ENCODE peak calls at places on chromosomes 7 and 10, in five cellular contexts. One of them, this sample, is unnamed.

GRCh38 chr7:47685712-47686376 is 103.9 kb upstream of the TNS3 start:
- DNase-seq in HepG2: no peak
- DNase-seq in K562: peak; percentile 12
- DNase-seq in GM12878: no peak
- DNase-seq in H1: no peak
- DNase-seq in this sample: no peak

GRCh38 chr10:69057261-69057950 is 30.5 kb upstream of the SRGN start:
- DNase-seq in K562: no peak
- DNase-seq in GM12878: no peak
- DNase-seq in HepG2: peak; percentile 27
- DNase-seq in H1: peak; percentile 47
- DNase-seq in this sample: no peak

GRCh38 chr7:36749282-36749960 is 25.1 kb upstream of the AOAH start:
- DNase-seq in GM12878: no peak
- DNase-seq in H1: no peak
- DNase-seq in K562: no peak
- DNase-seq in HepG2: no peak
- DNase-seq in this sample: peak; percentile 29

GRCh38 chr7:145143690-145144089 is 307.8 kb upstream of the TPK1 start:
- DNase-seq in HepG2: no peak
- DNase-seq in GM12878: no peak
- DNase-seq in H1: no peak
- DNase-seq in K562: no peak
- DNase-seq in this sample: no peak

GRCh38 chr10:47095211-47095610 is 184.0 kb downstream of the PTPN20 start:
- DNase-seq in H1: no peak
- DNase-seq in HepG2: no peak
- DNase-seq in K562: no peak
- DNase-seq in GM12878: no peak
- DNase-seq in this sample: no peak

GRCh38 chr10:14074062-14074884 is 256.5 kb downstream of the FRMD4A start:
- DNase-seq in HepG2: peak; percentile 27
- DNase-seq in GM12878: no peak
- DNase-seq in K562: no peak
- DNase-seq in H1: no peak
- DNase-seq in this sample: peak; percentile 65

GRCh38 chr10:90865400-90865799 is 6.4 kb upstream of the RPP30 start:
- DNase-seq in GM12878: no peak
- DNase-seq in HepG2: no peak
- DNase-seq in H1: no peak
- DNase-seq in K562: no peak
- DNase-seq in this sample: no peak

GRCh38 chr7:131501930-131502685 is 54.3 kb downstream of the PODXL start:
- DNase-seq in HepG2: no peak
- DNase-seq in H1: no peak
- DNase-seq in K562: no peak
- DNase-seq in GM12878: no peak
- DNase-seq in this sample: no peak

GRCh38 chr7:27992092-27992491 is 188.5 kb downstream of the JAZF1 start:
- DNase-seq in H1: no peak
- DNase-seq in HepG2: no peak
- DNase-seq in GM12878: no peak
- DNase-seq in K562: no peak
- DNase-seq in this sample: no peak

GRCh38 chr7:47227762-47228177 is 354.1 kb downstream of the TNS3 start:
- DNase-seq in GM12878: peak; percentile 46
- DNase-seq in K562: peak; percentile 51
- DNase-seq in HepG2: no peak
- DNase-seq in H1: no peak
- DNase-seq in this sample: no peak

GRCh38 chr7:20064974-20065862 is 152.0 kb downstream of the MACC1 start:
- DNase-seq in HepG2: no peak
- DNase-seq in H1: no peak
- DNase-seq in GM12878: peak; percentile 57
- DNase-seq in K562: no peak
- DNase-seq in this sample: no peak

GRCh38 chr7:39458346-39458745 is 107.9 kb upstream of the YAE1 start:
- DNase-seq in GM12878: no peak
- DNase-seq in H1: no peak
- DNase-seq in K562: peak; percentile 32
- DNase-seq in HepG2: no peak
- DNase-seq in this sample: no peak

GRCh38 chr7:81812514-81813472 is 42.9 kb upstream of the HGF start:
- DNase-seq in H1: no peak
- DNase-seq in K562: no peak
- DNase-seq in GM12878: no peak
- DNase-seq in HepG2: no peak
- DNase-seq in this sample: no peak

GRCh38 chr7:101124376-101125056 is 2.4 kb upstream of the SERPINE1 start:
- DNase-seq in HepG2: peak; percentile 84
- DNase-seq in GM12878: no peak
- DNase-seq in H1: no peak
- DNase-seq in K562: no peak
- DNase-seq in this sample: peak; percentile 86

GRCh38 chr7:51354897-51355296 is 38.3 kb upstream of the COBL start:
- DNase-seq in H1: peak; percentile 68
- DNase-seq in HepG2: no peak
- DNase-seq in GM12878: no peak
- DNase-seq in K562: peak; percentile 14
- DNase-seq in this sample: no peak

GRCh38 chr10:87038286-87038717 is 18.2 kb downstream of the FAM25A start:
- DNase-seq in K562: no peak
- DNase-seq in H1: no peak
- DNase-seq in HepG2: no peak
- DNase-seq in GM12878: no peak
- DNase-seq in this sample: no peak

GRCh38 chr10:110056822-110057221 is 49.0 kb downstream of the ADD3 start:
- DNase-seq in H1: no peak
- DNase-seq in HepG2: no peak
- DNase-seq in K562: no peak
- DNase-seq in GM12878: no peak
- DNase-seq in this sample: no peak

GRCh38 chr7:157429001-157429679 is 92.3 kb downstream of the DNAJB6 start:
- DNase-seq in GM12878: no peak
- DNase-seq in HepG2: no peak
- DNase-seq in K562: no peak
- DNase-seq in H1: no peak
- DNase-seq in this sample: no peak

GRCh38 chr7:100132697-100133137 is 6.0 kb downstream of the MBLAC1 start:
- DNase-seq in GM12878: no peak
- DNase-seq in HepG2: peak; percentile 57
- DNase-seq in H1: peak; percentile 81
- DNase-seq in K562: peak; percentile 82
- DNase-seq in this sample: peak; percentile 74

GRCh38 chr7:151655555-151655954 is 135.9 kb upstream of the RHEB start:
- DNase-seq in GM12878: no peak
- DNase-seq in H1: no peak
- DNase-seq in K562: no peak
- DNase-seq in HepG2: no peak
- DNase-seq in this sample: no peak

GRCh38 chr7:102300643-102301211 is 14.1 kb downstream of the SH2B2 start:
- DNase-seq in H1: peak; percentile 94
- DNase-seq in K562: no peak
- DNase-seq in HepG2: no peak
- DNase-seq in GM12878: no peak
- DNase-seq in this sample: no peak

GRCh38 chr7:115005942-115006341 is 84.0 kb downstream of the MDFIC start:
- DNase-seq in HepG2: peak; percentile 33
- DNase-seq in H1: peak; percentile 70
- DNase-seq in K562: no peak
- DNase-seq in GM12878: no peak
- DNase-seq in this sample: no peak

GRCh38 chr10:84365339-84365881 is 37.0 kb downstream of the CCSER2 start:
- DNase-seq in HepG2: no peak
- DNase-seq in H1: no peak
- DNase-seq in K562: no peak
- DNase-seq in GM12878: no peak
- DNase-seq in this sample: no peak

GRCh38 chr10:106401161-106401560 is 763.3 kb downstream of the SORCS1 start:
- DNase-seq in HepG2: no peak
- DNase-seq in H1: no peak
- DNase-seq in K562: no peak
- DNase-seq in GM12878: no peak
- DNase-seq in this sample: no peak

GRCh38 chr10:83654689-83655088 is 484.6 kb upstream of the GHITM start:
- DNase-seq in GM12878: no peak
- DNase-seq in K562: no peak
- DNase-seq in HepG2: no peak
- DNase-seq in H1: no peak
- DNase-seq in this sample: no peak

GRCh38 chr10:15052121-15052520 is 8.4 kb downstream of the OLAH start:
- DNase-seq in H1: no peak
- DNase-seq in HepG2: no peak
- DNase-seq in GM12878: no peak
- DNase-seq in K562: no peak
- DNase-seq in this sample: no peak

GRCh38 chr10:79145517-79146470 is 77.0 kb downstream of the ZMIZ1 start:
- DNase-seq in K562: peak; percentile 53
- DNase-seq in GM12878: no peak
- DNase-seq in H1: no peak
- DNase-seq in HepG2: no peak
- DNase-seq in this sample: no peak

GRCh38 chr7:19117870-19118608 is 603 bp upstream of the TWIST1 start:
- DNase-seq in HepG2: no peak
- DNase-seq in GM12878: no peak
- DNase-seq in K562: no peak
- DNase-seq in H1: peak; percentile 62
- DNase-seq in this sample: no peak

GRCh38 chr10:62696798-62697197 is 107.7 kb upstream of the ADO start:
- DNase-seq in K562: no peak
- DNase-seq in HepG2: no peak
- DNase-seq in GM12878: no peak
- DNase-seq in H1: no peak
- DNase-seq in this sample: no peak

GRCh38 chr10:124122211-124122610 is 28.8 kb upstream of the CHST15 start:
- DNase-seq in K562: no peak
- DNase-seq in HepG2: no peak
- DNase-seq in H1: no peak
- DNase-seq in GM12878: no peak
- DNase-seq in this sample: no peak

GRCh38 chr10:132904169-132904813 is 38.1 kb downstream of the CFAP46 start:
- DNase-seq in K562: peak; percentile 62
- DNase-seq in H1: peak; percentile 83
- DNase-seq in HepG2: peak; percentile 39
- DNase-seq in GM12878: no peak
- DNase-seq in this sample: peak; percentile 46

GRCh38 chr10:1074748-1075358 is 18.7 kb downstream of the WDR37 start:
- DNase-seq in HepG2: no peak
- DNase-seq in H1: peak; percentile 37
- DNase-seq in GM12878: no peak
- DNase-seq in K562: no peak
- DNase-seq in this sample: peak; percentile 31

DNA sequence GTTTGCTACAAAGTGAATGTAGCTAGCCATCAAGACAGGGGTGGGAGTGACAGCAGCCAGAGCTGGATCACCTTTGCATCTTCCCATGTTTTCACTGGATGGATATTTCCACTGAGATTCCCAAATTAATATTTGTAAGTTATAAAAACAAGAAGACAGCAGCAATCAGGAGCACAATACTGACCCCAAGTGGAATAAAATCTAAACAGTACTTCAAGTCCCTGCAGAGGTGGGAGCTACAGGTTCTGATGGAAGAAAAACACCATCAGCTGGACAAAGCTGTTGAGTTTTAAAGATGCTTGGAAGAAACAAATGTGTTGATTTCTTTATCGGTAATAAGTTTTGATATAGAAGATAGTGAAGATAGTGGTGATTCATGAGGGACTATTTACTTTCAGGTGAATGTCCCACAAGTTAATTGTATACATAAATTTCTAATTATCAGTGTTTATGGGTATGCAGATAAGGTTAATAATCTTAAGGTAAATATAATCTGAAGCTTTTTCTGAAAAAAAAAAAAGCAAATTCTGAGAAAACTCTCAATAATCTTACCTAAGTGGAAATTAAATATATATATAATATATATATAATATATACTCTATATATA is 129.3 kb downstream of the SLC16A9 start:
- DNase-seq in H1: no peak
- DNase-seq in K562: no peak
- DNase-seq in HepG2: peak; percentile 3
- DNase-seq in GM12878: no peak
- DNase-seq in this sample: peak; percentile 15
- TF ChIP-seq HDAC2 in H1: no peak
- TF ChIP-seq HDAC2 in K562: no peak
- TF ChIP-seq HDAC2 in HepG2: no peak
- TF ChIP-seq HDAC2 in GM12878: no peak
- TF ChIP-seq HDAC2 in this sample: no peak

DNA sequence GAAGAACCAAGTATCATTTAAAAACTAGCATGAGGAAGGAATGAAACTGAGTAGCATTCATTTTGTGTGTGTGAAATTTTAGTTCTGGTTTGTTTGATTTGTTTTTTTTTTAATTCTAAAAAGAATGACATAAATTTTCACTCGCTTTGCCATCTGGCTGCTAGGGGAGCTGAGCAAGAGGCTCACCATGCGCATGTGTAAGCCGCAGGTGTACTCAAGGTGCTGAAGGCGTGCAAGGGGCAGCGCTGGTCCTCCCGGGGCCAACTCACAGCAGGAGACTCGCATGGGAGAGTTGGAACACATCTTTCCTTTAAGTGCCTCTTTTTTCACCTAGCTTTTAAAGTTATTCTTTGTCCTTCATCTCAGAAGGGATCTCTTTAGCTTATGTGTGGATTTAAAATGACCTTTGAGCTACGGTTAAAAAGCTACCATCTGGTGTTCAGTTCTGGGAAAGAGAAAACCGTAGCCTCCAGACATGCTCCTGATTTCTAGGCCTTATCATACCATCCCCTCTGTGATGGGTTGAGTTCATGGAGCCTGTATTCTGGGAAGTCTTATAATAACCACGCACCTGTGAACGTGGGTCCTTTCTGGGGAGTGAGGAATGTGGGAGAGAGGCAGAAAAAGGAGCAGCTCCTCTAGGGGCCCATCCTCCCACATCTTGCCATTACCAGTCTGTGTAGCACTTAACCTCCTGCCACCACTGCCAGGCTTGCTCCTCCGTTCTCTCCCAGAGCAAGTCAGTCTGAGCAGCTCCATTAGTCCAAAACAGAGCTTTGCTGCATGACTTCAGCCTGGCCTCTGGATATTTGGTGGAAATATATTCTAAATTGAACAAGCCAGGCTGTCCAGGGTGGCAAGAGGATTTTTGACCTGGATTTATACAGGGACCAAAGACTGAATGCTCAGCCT is 61.9 kb downstream of the KLHDC10 start:
- DNase-seq in H1: no peak
- DNase-seq in GM12878: no peak
- DNase-seq in HepG2: no peak
- DNase-seq in K562: peak; percentile 92
- DNase-seq in this sample: no peak
- TF ChIP-seq HDAC2 in H1: no peak
- TF ChIP-seq HDAC2 in GM12878: no peak
- TF ChIP-seq HDAC2 in HepG2: no peak
- TF ChIP-seq HDAC2 in K562: peak; percentile 95
- TF ChIP-seq HDAC2 in this sample: no peak

GRCh38 chr7:21702303-21702702 is 159.5 kb downstream of the DNAH11 start:
- DNase-seq in H1: no peak
- DNase-seq in GM12878: no peak
- DNase-seq in HepG2: no peak
- DNase-seq in K562: no peak
- DNase-seq in this sample: no peak
- TF ChIP-seq HDAC2 in H1: no peak
- TF ChIP-seq HDAC2 in GM12878: no peak
- TF ChIP-seq HDAC2 in HepG2: no peak
- TF ChIP-seq HDAC2 in K562: no peak
- TF ChIP-seq HDAC2 in this sample: no peak

GRCh38 chr7:44767912-44768662 is 19.4 kb downstream of the ZMIZ2 start:
- DNase-seq in H1: no peak
- DNase-seq in GM12878: no peak
- DNase-seq in HepG2: no peak
- DNase-seq in K562: peak; percentile 61
- DNase-seq in this sample: no peak
- TF ChIP-seq HDAC2 in H1: no peak
- TF ChIP-seq HDAC2 in GM12878: no peak
- TF ChIP-seq HDAC2 in HepG2: no peak
- TF ChIP-seq HDAC2 in K562: no peak
- TF ChIP-seq HDAC2 in this sample: no peak

This sample was measured in A549.